ENCODE peak calls at places on chromosome 15, in four cellular contexts. One of them, this sample, is unnamed.

GRCh38 chr15:39628131-39628482 is 47.2 kb downstream of the THBS1 start:
- DNase-seq in HepG2: peak; percentile 56
- DNase-seq in WTC11: no peak
- DNase-seq in K562: no peak
- DNase-seq in this sample: no peak

GRCh38 chr15:76196949-76197315 is 114.3 kb downstream of the ETFA start:
- DNase-seq in K562: no peak
- DNase-seq in HepG2: no peak
- DNase-seq in WTC11: no peak
- DNase-seq in this sample: no peak

GRCh38 chr15:77538011-77538410 is 94.7 kb downstream of the LINGO1 start:
- DNase-seq in HepG2: no peak
- DNase-seq in WTC11: no peak
- DNase-seq in K562: no peak
- DNase-seq in this sample: no peak

GRCh38 chr15:73856458-73857192 is 16.7 kb upstream of the TBC1D21 start:
- DNase-seq in K562: no peak
- DNase-seq in HepG2: no peak
- DNase-seq in WTC11: no peak
- DNase-seq in this sample: no peak

GRCh38 chr15:88049509-88049908 is 207.0 kb downstream of the NTRK3 start:
- DNase-seq in HepG2: no peak
- DNase-seq in K562: no peak
- DNase-seq in WTC11: no peak
- DNase-seq in this sample: no peak

GRCh38 chr15:75731248-75732100 is 18.8 kb upstream of the CSPG4 start:
- DNase-seq in K562: no peak
- DNase-seq in HepG2: no peak
- DNase-seq in WTC11: peak; percentile 40
- DNase-seq in this sample: no peak

GRCh38 chr15:33226559-33227181 is 32.2 kb upstream of the FMN1 start:
- DNase-seq in K562: peak; percentile 10
- DNase-seq in WTC11: peak; percentile 25
- DNase-seq in HepG2: no peak
- DNase-seq in this sample: peak; percentile 34

GRCh38 chr15:81006124-81006523 is 5.4 kb downstream of the TLNRD1 start:
- DNase-seq in HepG2: no peak
- DNase-seq in K562: no peak
- DNase-seq in WTC11: no peak
- DNase-seq in this sample: no peak

GRCh38 chr15:40050788-40051615 is 12.0 kb upstream of the SRP14 start:
- DNase-seq in WTC11: peak; percentile 61
- DNase-seq in K562: no peak
- DNase-seq in HepG2: no peak
- DNase-seq in this sample: no peak

GRCh38 chr15:28086175-28086703 is 12.9 kb downstream of the OCA2 start:
- DNase-seq in HepG2: peak; percentile 60
- DNase-seq in K562: peak; percentile 60
- DNase-seq in WTC11: peak; percentile 71
- DNase-seq in this sample: peak; percentile 60

GRCh38 chr15:54307252-54307902 is 329.1 kb downstream of the UNC13C start:
- DNase-seq in HepG2: no peak
- DNase-seq in WTC11: no peak
- DNase-seq in K562: no peak
- DNase-seq in this sample: no peak

GRCh38 chr15:77974098-77974414 is 103.5 kb downstream of the TBC1D2B start:
- DNase-seq in HepG2: no peak
- DNase-seq in WTC11: no peak
- DNase-seq in K562: no peak
- DNase-seq in this sample: no peak

GRCh38 chr15:45101749-45102148 is 12.2 kb downstream of the DUOX2 start:
- DNase-seq in WTC11: no peak
- DNase-seq in K562: no peak
- DNase-seq in HepG2: no peak
- DNase-seq in this sample: no peak

GRCh38 chr15:85282504-85283115 is 97.8 kb upstream of the AKAP13 start:
- DNase-seq in K562: no peak
- DNase-seq in WTC11: no peak
- DNase-seq in HepG2: no peak
- DNase-seq in this sample: no peak

GRCh38 chr15:89149501-89150101 is 61.3 kb downstream of the ABHD2 start:
- DNase-seq in K562: no peak
- DNase-seq in HepG2: no peak
- DNase-seq in WTC11: no peak
- DNase-seq in this sample: no peak

GRCh38 chr15:42072141-42072685 is 22.1 kb downstream of the PLA2G4D start:
- DNase-seq in HepG2: no peak
- DNase-seq in WTC11: no peak
- DNase-seq in K562: no peak
- DNase-seq in this sample: no peak

GRCh38 chr15:64693134-64693533 is 82.3 kb downstream of the RBPMS2 start:
- DNase-seq in K562: no peak
- DNase-seq in HepG2: peak; percentile 78
- DNase-seq in WTC11: no peak
- DNase-seq in this sample: no peak

GRCh38 chr15:75349851-75350588 is 3.2 kb downstream of the NEIL1 start:
- DNase-seq in K562: no peak
- DNase-seq in HepG2: no peak
- DNase-seq in WTC11: no peak
- DNase-seq in this sample: no peak

GRCh38 chr15:29452881-29453731 is 183.5 kb upstream of the NSMCE3 start:
- DNase-seq in WTC11: no peak
- DNase-seq in HepG2: no peak
- DNase-seq in K562: no peak
- DNase-seq in this sample: no peak

GRCh38 chr15:71443538-71443937 is 328.3 kb downstream of the THSD4 start:
- DNase-seq in HepG2: peak; percentile 23
- DNase-seq in WTC11: peak; percentile 72
- DNase-seq in K562: peak; percentile 53
- DNase-seq in this sample: peak; percentile 47

GRCh38 chr15:41894791-41895463 is 1.1 kb upstream of the SPTBN5 start:
- DNase-seq in WTC11: no peak
- DNase-seq in HepG2: peak; percentile 35
- DNase-seq in K562: peak; percentile 73
- DNase-seq in this sample: no peak

GRCh38 chr15:98689431-98689861 is 41.1 kb downstream of the IGF1R start:
- DNase-seq in WTC11: no peak
- DNase-seq in HepG2: no peak
- DNase-seq in K562: no peak
- DNase-seq in this sample: no peak

GRCh38 chr15:73910904-73911303 is 15.4 kb upstream of the LOXL1 start:
- DNase-seq in HepG2: no peak
- DNase-seq in WTC11: no peak
- DNase-seq in K562: no peak
- DNase-seq in this sample: no peak

GRCh38 chr15:63530762-63531299 is 26.4 kb downstream of the USP3 start:
- DNase-seq in HepG2: no peak
- DNase-seq in WTC11: no peak
- DNase-seq in K562: no peak
- DNase-seq in this sample: no peak

GRCh38 chr15:63528138-63528659 is 23.8 kb downstream of the USP3 start:
- DNase-seq in HepG2: no peak
- DNase-seq in WTC11: no peak
- DNase-seq in K562: no peak
- DNase-seq in this sample: no peak

GRCh38 chr15:63531586-63531985 is 27.2 kb downstream of the USP3 start:
- DNase-seq in WTC11: peak; percentile 24
- DNase-seq in HepG2: no peak
- DNase-seq in K562: peak; percentile 45
- DNase-seq in this sample: peak; percentile 10

GRCh38 chr15:63532307-63532744 is 27.9 kb downstream of the USP3 start:
- DNase-seq in K562: no peak
- DNase-seq in WTC11: no peak
- DNase-seq in HepG2: no peak
- DNase-seq in this sample: no peak

GRCh38 chr15:63530235-63530634 is 25.8 kb downstream of the USP3 start:
- DNase-seq in HepG2: no peak
- DNase-seq in K562: no peak
- DNase-seq in WTC11: no peak
- DNase-seq in this sample: no peak
- TF ChIP-seq ELF4 in HepG2: no peak
- TF ChIP-seq ELF4 in K562: no peak
- TF ChIP-seq ELF4 in WTC11: no peak
- TF ChIP-seq ELF4 in this sample: no peak

GRCh38 chr15:51121118-51121517 is 26.4 kb upstream of the TNFAIP8L3 start:
- DNase-seq in K562: peak; percentile 20
- DNase-seq in WTC11: no peak
- DNase-seq in HepG2: peak; percentile 27
- DNase-seq in this sample: no peak
- TF ChIP-seq ELF4 in K562: no peak
- TF ChIP-seq ELF4 in WTC11: no peak
- TF ChIP-seq ELF4 in HepG2: no peak
- TF ChIP-seq ELF4 in this sample: no peak

GRCh38 chr15:22958487-22959280 is 21.5 kb downstream of the CYFIP1 start:
- DNase-seq in HepG2: no peak
- DNase-seq in WTC11: no peak
- DNase-seq in K562: no peak
- DNase-seq in this sample: no peak
- TF ChIP-seq ELF4 in HepG2: no peak
- TF ChIP-seq ELF4 in WTC11: no peak
- TF ChIP-seq ELF4 in K562: no peak
- TF ChIP-seq ELF4 in this sample: no peak

GRCh38 chr15:90483012-90483307 is 46.8 kb upstream of the CRTC3 start:
- DNase-seq in WTC11: no peak
- DNase-seq in HepG2: no peak
- DNase-seq in K562: no peak
- DNase-seq in this sample: no peak
- TF ChIP-seq ELF4 in WTC11: no peak
- TF ChIP-seq ELF4 in HepG2: no peak
- TF ChIP-seq ELF4 in K562: no peak
- TF ChIP-seq ELF4 in this sample: no peak

DNA sequence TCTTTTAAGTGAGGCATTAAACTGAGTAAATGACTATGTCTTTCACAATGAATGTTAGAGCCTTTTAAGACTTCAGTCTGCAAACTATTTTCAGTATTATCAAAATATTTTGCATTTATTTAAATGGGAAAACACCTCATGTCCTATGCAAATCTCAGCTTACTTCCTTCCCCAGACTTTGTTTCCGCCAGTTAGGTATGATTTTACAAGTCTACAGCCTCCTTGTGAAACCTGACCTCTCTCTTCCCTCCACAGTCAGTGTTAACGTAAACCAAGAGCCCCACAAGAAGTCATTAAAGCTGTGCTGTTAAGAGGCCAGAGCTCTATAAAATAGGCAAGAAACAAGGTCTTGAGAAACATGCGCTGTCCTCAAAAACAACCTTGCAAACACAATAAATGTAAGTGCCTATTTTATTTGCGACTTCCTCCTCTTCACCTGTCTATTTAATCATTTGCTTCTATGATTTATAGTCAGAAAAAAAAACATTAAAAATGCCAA is 48.3 kb downstream of the PRTG start:
- DNase-seq in HepG2: no peak
- DNase-seq in K562: no peak
- DNase-seq in WTC11: no peak
- DNase-seq in this sample: peak; percentile 62
- TF ChIP-seq ELF4 in HepG2: no peak
- TF ChIP-seq ELF4 in K562: no peak
- TF ChIP-seq ELF4 in WTC11: no peak
- TF ChIP-seq ELF4 in this sample: no peak

DNA sequence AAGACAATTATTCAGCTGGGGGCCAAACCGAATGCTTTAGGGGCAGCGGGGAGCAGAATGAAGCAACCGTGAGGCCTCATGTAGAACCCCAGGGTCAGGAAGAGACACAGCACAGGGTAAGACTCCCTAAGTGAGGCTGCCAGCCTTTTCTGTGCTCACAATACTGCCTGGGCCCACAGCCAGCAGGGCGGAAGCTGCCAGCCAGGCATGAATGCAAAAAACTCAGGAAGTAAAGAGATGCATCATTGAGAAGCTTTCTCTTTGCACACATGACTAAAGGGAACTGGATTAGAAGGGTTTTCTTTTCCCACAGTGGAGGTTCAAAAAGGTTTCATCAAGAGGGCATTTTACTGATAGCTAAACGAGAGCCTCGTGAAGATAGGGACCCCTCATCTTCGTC is 33.3 kb downstream of the CA12 start:
- DNase-seq in HepG2: no peak
- DNase-seq in WTC11: no peak
- DNase-seq in K562: no peak
- DNase-seq in this sample: no peak
- TF ChIP-seq ELF4 in HepG2: no peak
- TF ChIP-seq ELF4 in WTC11: no peak
- TF ChIP-seq ELF4 in K562: no peak
- TF ChIP-seq ELF4 in this sample: no peak

DNA sequence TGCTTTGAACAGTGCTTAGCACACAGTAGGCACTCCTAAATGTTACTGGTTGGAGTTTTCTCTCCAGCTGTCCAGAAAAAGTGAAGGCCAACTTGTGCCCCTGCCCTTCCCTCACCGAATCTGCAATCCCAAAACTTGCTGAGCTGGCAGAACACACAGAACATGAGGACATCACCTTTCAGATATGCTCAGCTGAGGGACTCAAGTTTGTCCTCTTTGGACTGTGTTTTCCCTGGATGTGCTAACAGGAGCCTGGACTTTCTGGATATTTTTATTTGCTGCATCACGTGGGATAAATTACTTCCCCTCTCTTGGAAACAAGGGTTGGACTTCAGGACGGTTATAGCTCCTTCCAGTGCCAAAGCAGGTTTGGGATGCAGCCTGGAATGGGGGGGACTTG is 59.5 kb upstream of the SMAD6 start:
- DNase-seq in HepG2: no peak
- DNase-seq in K562: no peak
- DNase-seq in WTC11: no peak
- DNase-seq in this sample: no peak
- TF ChIP-seq ELF4 in HepG2: no peak
- TF ChIP-seq ELF4 in K562: no peak
- TF ChIP-seq ELF4 in WTC11: no peak
- TF ChIP-seq ELF4 in this sample: no peak

DNA sequence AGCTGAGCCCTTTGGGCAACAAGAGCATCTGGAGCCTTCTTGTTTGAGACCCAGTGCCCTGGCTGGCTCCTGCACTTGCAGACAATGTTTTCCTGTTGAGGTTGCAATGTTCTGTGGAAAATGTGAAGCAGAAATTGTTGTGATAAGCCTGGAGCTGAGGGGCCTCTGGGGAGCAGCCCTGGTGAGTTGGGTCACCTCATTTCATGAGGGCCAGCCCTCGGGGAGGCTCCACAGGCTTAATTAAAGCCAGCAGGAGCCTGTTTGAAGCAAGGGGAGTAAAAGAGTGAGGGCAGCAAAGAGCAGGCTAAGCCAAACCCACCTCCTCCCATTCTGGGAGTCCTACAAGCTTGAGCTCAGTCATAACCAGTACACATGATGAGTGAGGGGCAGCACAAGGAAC is 154.3 kb downstream of the ALDH1A2 start:
- DNase-seq in HepG2: no peak
- DNase-seq in K562: no peak
- DNase-seq in WTC11: no peak
- DNase-seq in this sample: no peak
- TF ChIP-seq ELF4 in HepG2: no peak
- TF ChIP-seq ELF4 in K562: no peak
- TF ChIP-seq ELF4 in WTC11: no peak
- TF ChIP-seq ELF4 in this sample: no peak

This sample was measured in HEK293T.